ENCODE peak calls at places on chromosomes 6 and 20, in eight cellular contexts. One of them, this sample, is unnamed.

GRCh38 chr6:105680131-105680530 is 277.2 kb upstream of the PREP start:
- DNase-seq in CD8-positive, alpha-beta memory T cell: no peak
- DNase-seq in AG08395: no peak
- DNase-seq in EL: no peak
- DNase-seq in DND-41: no peak
- DNase-seq in adrenal gland: no peak
- DNase-seq in progenitor cell of endocrine pancreas: no peak
- DNase-seq in endodermal cell: no peak
- DNase-seq in this sample: no peak

GRCh38 chr6:52081237-52081636 is 6.2 kb downstream of the PKHD1 start:
- DNase-seq in endodermal cell: no peak
- DNase-seq in DND-41: no peak
- DNase-seq in AG08395: no peak
- DNase-seq in CD8-positive, alpha-beta memory T cell: no peak
- DNase-seq in progenitor cell of endocrine pancreas: no peak
- DNase-seq in EL: no peak
- DNase-seq in adrenal gland: no peak
- DNase-seq in this sample: no peak

GRCh38 chr6:93393554-93394074 is 25.7 kb downstream of the EPHA7 start:
- DNase-seq in DND-41: no peak
- DNase-seq in EL: no peak
- DNase-seq in AG08395: no peak
- DNase-seq in progenitor cell of endocrine pancreas: no peak
- DNase-seq in endodermal cell: no peak
- DNase-seq in adrenal gland: no peak
- DNase-seq in CD8-positive, alpha-beta memory T cell: no peak
- DNase-seq in this sample: no peak

GRCh38 chr20:1817577-1818211 is 77.5 kb upstream of the SIRPA start:
- DNase-seq in adrenal gland: peak; percentile 42
- DNase-seq in DND-41: peak; percentile 13
- DNase-seq in EL: no peak
- DNase-seq in AG08395: no peak
- DNase-seq in endodermal cell: peak; percentile 40
- DNase-seq in progenitor cell of endocrine pancreas: no peak
- DNase-seq in CD8-positive, alpha-beta memory T cell: no peak
- DNase-seq in this sample: no peak

GRCh38 chr20:10414982-10415650 is 18.9 kb downstream of the MKKS start:
- DNase-seq in progenitor cell of endocrine pancreas: no peak
- DNase-seq in DND-41: no peak
- DNase-seq in EL: peak; percentile 65
- DNase-seq in CD8-positive, alpha-beta memory T cell: no peak
- DNase-seq in adrenal gland: no peak
- DNase-seq in endodermal cell: no peak
- DNase-seq in AG08395: no peak
- DNase-seq in this sample: no peak

GRCh38 chr20:57932227-57932864 is 222.5 kb upstream of the PMEPA1 start:
- DNase-seq in DND-41: peak; percentile 66
- DNase-seq in endodermal cell: no peak
- DNase-seq in adrenal gland: no peak
- DNase-seq in progenitor cell of endocrine pancreas: no peak
- DNase-seq in CD8-positive, alpha-beta memory T cell: no peak
- DNase-seq in AG08395: no peak
- DNase-seq in EL: no peak
- DNase-seq in this sample: no peak

GRCh38 chr6:166379800-166380199 is 2.9 kb downstream of the MPC1 start:
- DNase-seq in DND-41: no peak
- DNase-seq in CD8-positive, alpha-beta memory T cell: no peak
- DNase-seq in adrenal gland: no peak
- DNase-seq in EL: no peak
- DNase-seq in progenitor cell of endocrine pancreas: no peak
- DNase-seq in AG08395: no peak
- DNase-seq in endodermal cell: no peak
- DNase-seq in this sample: no peak

GRCh38 chr20:24627291-24627690 is 157.9 kb downstream of the SYNDIG1 start:
- DNase-seq in endodermal cell: peak; percentile 19
- DNase-seq in CD8-positive, alpha-beta memory T cell: no peak
- DNase-seq in progenitor cell of endocrine pancreas: no peak
- DNase-seq in DND-41: no peak
- DNase-seq in adrenal gland: no peak
- DNase-seq in AG08395: no peak
- DNase-seq in EL: no peak
- DNase-seq in this sample: no peak

GRCh38 chr6:148329568-148330299 is 12.9 kb upstream of the SASH1 start:
- DNase-seq in endodermal cell: no peak
- DNase-seq in AG08395: peak; percentile 71
- DNase-seq in DND-41: no peak
- DNase-seq in EL: peak; percentile 90
- DNase-seq in progenitor cell of endocrine pancreas: no peak
- DNase-seq in CD8-positive, alpha-beta memory T cell: no peak
- DNase-seq in adrenal gland: no peak
- DNase-seq in this sample: no peak

GRCh38 chr20:38874460-38875169 is 51.6 kb upstream of the FAM83D start:
- DNase-seq in DND-41: peak; percentile 58
- DNase-seq in EL: no peak
- DNase-seq in progenitor cell of endocrine pancreas: no peak
- DNase-seq in CD8-positive, alpha-beta memory T cell: peak; percentile 59
- DNase-seq in endodermal cell: no peak
- DNase-seq in AG08395: no peak
- DNase-seq in adrenal gland: no peak
- DNase-seq in this sample: no peak

GRCh38 chr6:1524040-1524480 is 85.7 kb upstream of the FOXC1 start:
- DNase-seq in AG08395: peak; percentile 70
- DNase-seq in EL: peak; percentile 64
- DNase-seq in DND-41: no peak
- DNase-seq in adrenal gland: peak; percentile 66
- DNase-seq in CD8-positive, alpha-beta memory T cell: peak; percentile 73
- DNase-seq in progenitor cell of endocrine pancreas: peak; percentile 34
- DNase-seq in endodermal cell: peak; percentile 94
- DNase-seq in this sample: no peak

GRCh38 chr6:51529240-51529639 is 558.2 kb downstream of the PKHD1 start:
- DNase-seq in progenitor cell of endocrine pancreas: no peak
- DNase-seq in AG08395: no peak
- DNase-seq in adrenal gland: no peak
- DNase-seq in endodermal cell: no peak
- DNase-seq in DND-41: no peak
- DNase-seq in EL: no peak
- DNase-seq in CD8-positive, alpha-beta memory T cell: no peak
- DNase-seq in this sample: no peak

GRCh38 chr6:37514377-37514776 is 14.7 kb upstream of the CCDC167 start:
- DNase-seq in endodermal cell: no peak
- DNase-seq in progenitor cell of endocrine pancreas: no peak
- DNase-seq in AG08395: no peak
- DNase-seq in adrenal gland: no peak
- DNase-seq in CD8-positive, alpha-beta memory T cell: no peak
- DNase-seq in DND-41: no peak
- DNase-seq in EL: peak; percentile 65
- DNase-seq in this sample: no peak

GRCh38 chr20:53739799-53740785 is 146.5 kb upstream of the ZNF217 start:
- DNase-seq in DND-41: no peak
- DNase-seq in AG08395: no peak
- DNase-seq in CD8-positive, alpha-beta memory T cell: no peak
- DNase-seq in endodermal cell: no peak
- DNase-seq in progenitor cell of endocrine pancreas: no peak
- DNase-seq in adrenal gland: no peak
- DNase-seq in EL: no peak
- DNase-seq in this sample: no peak

GRCh38 chr6:16471222-16471784 is 232.9 kb downstream of the GMPR start:
- DNase-seq in endodermal cell: no peak
- DNase-seq in progenitor cell of endocrine pancreas: no peak
- DNase-seq in EL: peak; percentile 17
- DNase-seq in CD8-positive, alpha-beta memory T cell: no peak
- DNase-seq in AG08395: no peak
- DNase-seq in DND-41: no peak
- DNase-seq in adrenal gland: no peak
- DNase-seq in this sample: no peak

GRCh38 chr6:163776549-163777378 is 362.2 kb downstream of the QKI start:
- DNase-seq in AG08395: no peak
- DNase-seq in DND-41: no peak
- DNase-seq in progenitor cell of endocrine pancreas: no peak
- DNase-seq in endodermal cell: no peak
- DNase-seq in adrenal gland: no peak
- DNase-seq in CD8-positive, alpha-beta memory T cell: no peak
- DNase-seq in EL: no peak
- DNase-seq in this sample: no peak

GRCh38 chr20:8183526-8183925 is 51.5 kb downstream of the PLCB1 start:
- DNase-seq in DND-41: no peak
- DNase-seq in endodermal cell: no peak
- DNase-seq in progenitor cell of endocrine pancreas: no peak
- DNase-seq in EL: peak; percentile 28
- DNase-seq in AG08395: no peak
- DNase-seq in CD8-positive, alpha-beta memory T cell: no peak
- DNase-seq in adrenal gland: no peak
- DNase-seq in this sample: no peak

GRCh38 chr20:4664691-4665360 is 56.9 kb upstream of the PRND start:
- DNase-seq in adrenal gland: peak; percentile 52
- DNase-seq in CD8-positive, alpha-beta memory T cell: no peak
- DNase-seq in AG08395: no peak
- DNase-seq in DND-41: no peak
- DNase-seq in progenitor cell of endocrine pancreas: no peak
- DNase-seq in EL: no peak
- DNase-seq in endodermal cell: no peak
- DNase-seq in this sample: no peak

GRCh38 chr6:28809947-28810654 is 113.7 kb downstream of the TRIM27 start:
- DNase-seq in endodermal cell: peak; percentile 81
- DNase-seq in EL: peak; percentile 48
- DNase-seq in AG08395: no peak
- DNase-seq in progenitor cell of endocrine pancreas: no peak
- DNase-seq in CD8-positive, alpha-beta memory T cell: no peak
- DNase-seq in DND-41: no peak
- DNase-seq in adrenal gland: no peak
- DNase-seq in this sample: no peak

GRCh38 chr6:52176550-52176949 is 9.6 kb upstream of the IL17A start:
- DNase-seq in EL: no peak
- DNase-seq in progenitor cell of endocrine pancreas: no peak
- DNase-seq in adrenal gland: no peak
- DNase-seq in CD8-positive, alpha-beta memory T cell: peak; percentile 74
- DNase-seq in endodermal cell: no peak
- DNase-seq in AG08395: no peak
- DNase-seq in DND-41: peak; percentile 19
- DNase-seq in this sample: no peak